ENCODE peak calls at places on chromosomes 6 and 20, in four cellular contexts. L is HL-60, R is K562, I is GM12878. D is an unnamed sample.

GRCh38 chr20:4116091-4116490 is 100.7 kb upstream of the RNF24 start:
- DNase-seq in I (no peak), R (no peak), L (no peak), D (no peak)

GRCh38 chr20:56788041-56788670 is 159.1 kb downstream of the TFAP2C start:
- DNase-seq in I (no peak), L (no peak), R (no peak), D (no peak)

GRCh38 chr20:44247131-44247571 is at the start of gene GDAP1L1:
- DNase-seq in R (no peak), L (no peak), I (no peak), D (no peak)

GRCh38 chr6:138007014-138007472 is 100.2 kb downstream of the PERP start:
- DNase-seq in I (no peak), L (peak), R (peak), D (peak)

GRCh38 chr6:164531745-164532144 is 777.7 kb downstream of the C6orf118 start:
- DNase-seq in I (no peak), R (no peak), L (no peak), D (no peak)

GRCh38 chr6:127190552-127190951 is 72.1 kb downstream of the RSPO3 start:
- DNase-seq in L (peak), R (no peak), I (no peak), D (no peak)

GRCh38 chr6:170553686-170554085 is 483 bp upstream of the TBP start:
- DNase-seq in I (no peak), R (no peak), L (no peak), D (no peak)

GRCh38 chr6:144377586-144377985 is 92.5 kb downstream of the UTRN start:
- DNase-seq in R (no peak), L (no peak), I (no peak), D (no peak)

GRCh38 chr20:40843251-40843650 is 154.2 kb upstream of the MAFB start:
- DNase-seq in L (no peak), R (no peak), I (no peak), D (no peak)

GRCh38 chr20:35791823-35792222 is 20.0 kb downstream of the PHF20 start:
- DNase-seq in R (no peak), L (peak), I (no peak), D (no peak)

GRCh38 chr6:151063339-151063738 is 176.4 kb upstream of the AKAP12 start:
- DNase-seq in L (no peak), I (no peak), R (no peak), D (no peak)

DNA sequence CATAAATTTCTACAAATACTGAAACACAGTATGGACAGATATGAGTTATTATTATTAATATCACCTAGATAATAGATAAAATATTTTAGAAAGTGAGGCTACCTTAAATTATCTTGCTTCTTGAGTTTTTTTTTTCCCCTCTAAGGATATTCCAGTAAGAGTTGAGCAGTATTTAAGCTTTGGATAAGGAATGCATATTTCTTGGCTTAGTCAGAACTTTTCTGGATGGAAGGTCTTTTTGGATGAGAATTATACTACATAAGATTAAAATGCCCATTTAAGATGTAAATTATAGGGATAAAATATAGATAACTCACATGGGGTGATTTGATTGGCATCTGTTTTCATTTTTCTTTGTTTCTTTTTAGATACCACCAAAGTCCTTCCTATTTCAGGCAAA is 16.7 kb downstream of the LAMA2 start:
- DNase-seq in L (no peak), R (no peak), I (no peak), D (no peak)
- TF ChIP-seq SPI1 in L (no peak), R (no peak), I (no peak), D (no peak)

DNA sequence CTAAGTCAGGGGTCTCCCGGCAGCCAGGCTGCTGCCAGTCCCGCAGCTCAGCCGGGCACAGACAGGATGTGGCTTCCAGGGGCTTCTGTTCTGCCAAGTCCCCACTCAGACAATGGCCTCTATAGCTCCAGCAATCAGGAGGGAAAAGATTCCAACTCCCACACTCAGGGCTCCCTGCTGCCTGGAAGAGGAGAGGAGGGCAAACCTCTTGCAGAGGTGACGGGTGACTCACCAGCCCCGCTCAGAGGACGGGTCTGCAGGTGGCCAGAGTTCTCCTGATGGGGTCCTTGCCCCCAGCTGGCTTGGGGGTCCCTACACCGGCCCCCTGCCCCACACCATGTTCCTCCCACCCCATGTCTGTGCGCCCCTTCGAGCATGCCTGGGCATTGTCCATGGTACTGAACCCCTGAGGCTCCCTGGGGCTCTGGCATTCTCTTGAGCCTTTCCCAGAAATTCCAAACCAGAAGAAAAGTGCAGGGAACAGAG is 32.6 kb downstream of the NTSR1 start:
- DNase-seq in L (no peak), R (no peak), I (no peak), D (no peak)
- TF ChIP-seq SPI1 in L (no peak), R (no peak), I (no peak), D (no peak)

GRCh38 chr20:16553161-16553560 is 20.1 kb downstream of the KIF16B start:
- DNase-seq in I (no peak), R (no peak), L (no peak), D (no peak)
- TF ChIP-seq SPI1 in I (no peak), R (no peak), L (no peak), D (no peak)

GRCh38 chr6:40588480-40588879 is 1.3 kb upstream of the LRFN2 start:
- DNase-seq in R (no peak), I (no peak), L (no peak), D (no peak)
- TF ChIP-seq SPI1 in R (no peak), I (no peak), L (no peak), D (no peak)

DNA sequence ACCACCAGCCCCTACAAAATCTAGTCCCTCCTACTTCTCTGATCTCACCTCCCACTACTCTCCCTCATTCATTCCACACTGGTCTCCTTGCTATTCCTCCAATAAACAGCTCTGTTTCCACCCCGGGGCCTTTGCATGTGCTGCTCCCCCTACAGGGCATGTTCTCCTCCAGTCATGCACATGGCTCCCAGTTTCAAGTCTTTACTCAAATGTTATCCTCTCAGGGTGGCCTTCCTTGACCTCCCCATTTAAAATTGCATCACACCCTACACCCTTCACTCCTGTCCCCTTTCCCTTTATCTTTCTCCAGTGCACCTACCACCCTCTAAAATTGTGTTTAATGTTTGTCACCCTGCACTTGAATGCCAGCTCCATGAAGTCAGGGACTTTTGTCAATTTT is 174.5 kb downstream of the MRPL14 start:
- DNase-seq in I (no peak), R (peak), L (peak), D (no peak)
- TF ChIP-seq SPI1 in I (no peak), R (no peak), L (no peak), D (no peak)

GRCh38 chr6:123838612-123839279 is 35.1 kb downstream of the NKAIN2 start:
- DNase-seq in I (no peak), L (no peak), R (no peak), D (no peak)
- TF ChIP-seq SPI1 in I (no peak), L (no peak), R (no peak), D (no peak)

GRCh38 chr20:59453634-59454241 is 150.6 kb upstream of the PHACTR3 start:
- DNase-seq in I (no peak), R (no peak), L (no peak), D (no peak)
- TF ChIP-seq SPI1 in I (no peak), R (no peak), L (no peak), D (no peak)

GRCh38 chr6:159307246-159307790 is 138.1 kb downstream of the FNDC1 start:
- DNase-seq in L (no peak), I (no peak), R (no peak), D (no peak)
- TF ChIP-seq SPI1 in L (no peak), I (no peak), R (no peak), D (no peak)